ENCODE peak calls at places on chromosomes 7 and 10, in eight cellular contexts. R is suprapubic skin, W is sigmoid colon, B is Panc1, Z is prostate gland, I is esophagus muscularis mucosa, C is HCT116, A is breast epithelium. E is an unnamed sample.

GRCh38 chr7:105256621-105257283 is 132.0 kb downstream of the SRPK2 start:
- DNase-seq in R (no peak), W (no peak), B (no peak), Z (no peak), I (no peak), C (no peak), A (peak), E (no peak)

GRCh38 chr10:37703833-37704382 is 153.5 kb downstream of the ZNF248 start:
- DNase-seq in R (no peak), W (no peak), B (no peak), Z (no peak), I (no peak), C (no peak), A (no peak), E (no peak)

GRCh38 chr10:23445591-23445990 is 6.7 kb downstream of the OTUD1 start:
- DNase-seq in R (no peak), W (no peak), B (no peak), Z (no peak), I (no peak), C (no peak), A (no peak), E (no peak)

GRCh38 chr10:78763651-78764395 is 304.9 kb upstream of the ZMIZ1 start:
- DNase-seq in R (no peak), W (peak), B (no peak), Z (no peak), I (no peak), C (no peak), A (peak), E (no peak)

GRCh38 chr10:4669585-4669984 is 156.4 kb upstream of the AKR1E2 start:
- DNase-seq in R (no peak), W (no peak), B (no peak), Z (no peak), I (no peak), C (no peak), A (no peak), E (no peak)

GRCh38 chr7:5594616-5595544 is 171.2 kb upstream of the TNRC18 start:
- DNase-seq in R (no peak), W (no peak), B (peak), Z (no peak), I (no peak), C (no peak), A (no peak), E (no peak)

GRCh38 chr10:91598211-91598981 is 34.5 kb downstream of the PPP1R3C start:
- DNase-seq in R (no peak), W (no peak), B (no peak), Z (no peak), I (peak), C (peak), A (no peak), E (no peak)

GRCh38 chr10:104498345-104498955 is 142.6 kb upstream of the SORCS3 start:
- DNase-seq in R (no peak), W (no peak), B (no peak), Z (no peak), I (no peak), C (no peak), A (no peak), E (no peak)

GRCh38 chr10:73589538-73590126 is 1.5 kb downstream of the USP54 start:
- DNase-seq in R (no peak), W (no peak), B (no peak), Z (no peak), I (no peak), C (no peak), A (no peak), E (no peak)

GRCh38 chr10:116891208-116891607 is 41.9 kb downstream of the ENO4 start:
- DNase-seq in R (no peak), W (no peak), B (no peak), Z (peak), I (peak), C (no peak), A (no peak), E (peak)

GRCh38 chr7:26100940-26101339 is 51.1 kb upstream of the NFE2L3 start:
- DNase-seq in R (no peak), W (no peak), B (no peak), Z (no peak), I (no peak), C (no peak), A (no peak), E (no peak)

GRCh38 chr10:35005868-35006267 is 84.3 kb downstream of the CUL2 start:
- DNase-seq in R (no peak), W (no peak), B (peak), Z (no peak), I (no peak), C (no peak), A (no peak), E (no peak)

GRCh38 chr10:123999956-124000615 is 93.3 kb downstream of the CHST15 start:
- DNase-seq in R (no peak), W (no peak), B (no peak), Z (no peak), I (peak), C (no peak), A (peak), E (no peak)

GRCh38 chr7:97871659-97872024 is 566 bp downstream of the ASNS start:
- DNase-seq in R (no peak), W (no peak), B (no peak), Z (peak), I (no peak), C (no peak), A (no peak), E (no peak)

GRCh38 chr10:8242295-8242872 is 187.9 kb downstream of the GATA3 start:
- DNase-seq in R (no peak), W (no peak), B (no peak), Z (no peak), I (no peak), C (no peak), A (no peak), E (no peak)

GRCh38 chr10:14670551-14671240 is 104.0 kb downstream of the FAM107B start:
- DNase-seq in R (no peak), W (peak), B (no peak), Z (no peak), I (no peak), C (no peak), A (no peak), E (no peak)

GRCh38 chr7:74032191-74032490 is 4.2 kb downstream of the ELN start:
- DNase-seq in R (no peak), W (peak), B (no peak), Z (peak), I (no peak), C (no peak), A (peak), E (no peak)

GRCh38 chr7:130353196-130353595 is 8.6 kb downstream of the CPA5 start:
- DNase-seq in R (peak), W (no peak), B (no peak), Z (no peak), I (no peak), C (no peak), A (no peak), E (no peak)

GRCh38 chr10:88990528-88991160 is at the start of gene FAS:
- DNase-seq in R (peak), W (peak), B (no peak), Z (peak), I (peak), C (peak), A (peak), E (peak)
- TF ChIP-seq POLR2AphosphoS5 in R (peak), W (peak), B (no peak), Z (peak), I (peak), C (peak), A (peak), E (peak)

DNA sequence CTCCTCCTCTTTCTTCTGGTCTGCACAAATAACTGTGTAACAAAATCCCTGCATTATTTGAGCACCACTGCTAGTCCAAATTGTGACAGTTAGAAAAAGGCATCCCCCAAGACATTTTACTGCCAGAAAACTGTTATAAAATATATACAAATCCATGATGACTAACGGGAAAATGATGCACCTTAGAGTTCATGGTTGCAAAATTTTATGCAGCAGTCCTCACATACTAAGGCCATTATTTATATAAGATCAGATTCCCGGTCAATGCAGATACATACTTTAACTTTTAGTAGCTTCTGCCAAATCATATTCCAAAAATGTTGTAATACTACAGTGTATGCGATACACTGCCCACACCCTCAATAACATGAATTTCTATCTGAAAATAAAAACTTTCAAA is 239.9 kb upstream of the ZNF32 start:
- DNase-seq in R (no peak), W (no peak), B (no peak), Z (no peak), I (no peak), C (no peak), A (no peak), E (no peak)
- H3K27ac ChIP-seq in R (no peak), W (no peak), B (no peak), Z (no peak), I (no peak), C (no peak), A (no peak), E (no peak)

GRCh38 chr10:82288461-82288881 is 413.5 kb downstream of the NRG3 start:
- DNase-seq in R (no peak), W (no peak), B (no peak), Z (no peak), I (no peak), C (no peak), A (no peak), E (no peak)
- TF ChIP-seq POLR2AphosphoS5 in R (no peak), W (no peak), B (no peak), Z (no peak), I (no peak), C (no peak), A (no peak), E (no peak)

GRCh38 chr10:97463363-97464132 is 17.6 kb downstream of the ZDHHC16 start:
- DNase-seq in R (no peak), W (no peak), B (peak), Z (peak), I (no peak), C (peak), A (no peak), E (peak)

GRCh38 chr10:97466755-97467154 is 20.8 kb downstream of the ZDHHC16 start:
- DNase-seq in R (no peak), W (no peak), B (no peak), Z (no peak), I (no peak), C (peak), A (no peak), E (no peak)

GRCh38 chr10:97462309-97462708 is 16.3 kb downstream of the ZDHHC16 start:
- DNase-seq in R (no peak), W (no peak), B (no peak), Z (no peak), I (no peak), C (no peak), A (no peak), E (no peak)

GRCh38 chr10:97465982-97466381 is 20.0 kb downstream of the ZDHHC16 start:
- DNase-seq in R (no peak), W (no peak), B (no peak), Z (no peak), I (no peak), C (no peak), A (no peak), E (no peak)

GRCh38 chr10:97464226-97464625 is 18.3 kb downstream of the ZDHHC16 start:
- DNase-seq in R (no peak), W (no peak), B (no peak), Z (no peak), I (no peak), C (no peak), A (no peak), E (no peak)
- H3K27ac ChIP-seq in R (peak), W (peak), B (no peak), Z (peak), I (peak), C (peak), A (peak), E (peak)

DNA sequence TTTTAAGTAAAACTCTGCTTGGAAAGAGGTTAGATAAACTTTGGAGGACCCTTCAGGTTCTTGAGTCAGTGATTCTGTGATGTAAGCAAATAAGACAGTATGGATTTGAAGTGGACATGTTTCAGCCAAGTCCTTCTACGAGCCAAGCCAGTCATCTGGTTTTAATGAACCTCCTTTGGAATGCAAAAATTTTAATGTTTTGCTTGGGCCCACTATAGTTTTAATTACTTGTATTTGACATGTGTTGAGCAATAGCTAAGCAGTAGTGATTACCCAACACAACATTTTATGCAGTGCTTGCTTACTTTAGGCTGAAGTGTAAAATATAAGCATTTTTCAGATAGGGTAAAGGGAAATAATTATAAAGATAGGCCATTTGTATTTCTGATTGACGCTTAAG is 296.3 kb upstream of the SEMA3D start:
- DNase-seq in R (no peak), W (no peak), B (no peak), Z (no peak), I (no peak), C (no peak), A (no peak), E (no peak)
- TF ChIP-seq POLR2AphosphoS5 in R (no peak), W (no peak), B (no peak), Z (no peak), I (no peak), C (no peak), A (no peak), E (no peak)

GRCh38 chr7:39954694-39955093 is 4.6 kb downstream of the CDK13 start:
- DNase-seq in R (no peak), W (no peak), B (no peak), Z (no peak), I (no peak), C (no peak), A (no peak), E (no peak)

GRCh38 chr7:39951943-39952194 is 1.8 kb downstream of the CDK13 start:
- DNase-seq in R (no peak), W (no peak), B (no peak), Z (no peak), I (no peak), C (no peak), A (no peak), E (no peak)

GRCh38 chr7:39951156-39951942 is 1.3 kb downstream of the CDK13 start:
- DNase-seq in R (peak), W (peak), B (no peak), Z (peak), I (peak), C (no peak), A (peak), E (peak)

GRCh38 chr7:39952378-39952777 is 2.3 kb downstream of the CDK13 start:
- DNase-seq in R (no peak), W (no peak), B (no peak), Z (no peak), I (no peak), C (no peak), A (no peak), E (no peak)

GRCh38 chr7:39952791-39953190 is 2.7 kb downstream of the CDK13 start:
- DNase-seq in R (no peak), W (no peak), B (no peak), Z (no peak), I (no peak), C (no peak), A (no peak), E (no peak)
- H3K27ac ChIP-seq in R (no peak), W (no peak), B (peak), Z (no peak), I (peak), C (no peak), A (peak), E (peak)

E was measured in transverse colon.